ENCODE peak calls at places on chromosome 2, in nine cellular contexts. One of them, this sample, is unnamed.

GRCh38 chr2:43179947-43180346 is 46.5 kb downstream of the ZFP36L2 start:
- DNase-seq in A549: no peak
- DNase-seq in body of pancreas: no peak
- DNase-seq in IMR-90: no peak
- DNase-seq in ovary: no peak
- DNase-seq in heart left ventricle: no peak
- DNase-seq in sigmoid colon: no peak
- DNase-seq in testis: no peak
- DNase-seq in H1: no peak
- DNase-seq in this sample: no peak

GRCh38 chr2:134163336-134163735 is 90.5 kb upstream of the MGAT5 start:
- DNase-seq in A549: no peak
- DNase-seq in body of pancreas: no peak
- DNase-seq in IMR-90: no peak
- DNase-seq in ovary: no peak
- DNase-seq in heart left ventricle: no peak
- DNase-seq in sigmoid colon: no peak
- DNase-seq in testis: no peak
- DNase-seq in H1: no peak
- DNase-seq in this sample: no peak

GRCh38 chr2:3079959-3080948 is 297.4 kb downstream of the EIPR1 start:
- DNase-seq in A549: no peak
- DNase-seq in body of pancreas: no peak
- DNase-seq in IMR-90: no peak
- DNase-seq in ovary: no peak
- DNase-seq in heart left ventricle: no peak
- DNase-seq in sigmoid colon: no peak
- DNase-seq in testis: no peak
- DNase-seq in H1: no peak
- DNase-seq in this sample: no peak

GRCh38 chr2:157789933-157790511 is 86.1 kb downstream of the ACVR1 start:
- DNase-seq in A549: no peak
- DNase-seq in body of pancreas: peak
- DNase-seq in IMR-90: no peak
- DNase-seq in ovary: no peak
- DNase-seq in heart left ventricle: peak
- DNase-seq in sigmoid colon: peak
- DNase-seq in testis: no peak
- DNase-seq in H1: no peak
- DNase-seq in this sample: no peak

GRCh38 chr2:144094408-144095151 is 425.3 kb downstream of the ZEB2 start:
- DNase-seq in A549: no peak
- DNase-seq in body of pancreas: no peak
- DNase-seq in IMR-90: no peak
- DNase-seq in ovary: no peak
- DNase-seq in heart left ventricle: no peak
- DNase-seq in sigmoid colon: no peak
- DNase-seq in testis: no peak
- DNase-seq in H1: no peak
- DNase-seq in this sample: no peak

GRCh38 chr2:10410001-10410671 is 38.0 kb downstream of the ODC1 start:
- DNase-seq in A549: no peak
- DNase-seq in body of pancreas: no peak
- DNase-seq in IMR-90: no peak
- DNase-seq in ovary: no peak
- DNase-seq in heart left ventricle: no peak
- DNase-seq in sigmoid colon: no peak
- DNase-seq in testis: no peak
- DNase-seq in H1: no peak
- DNase-seq in this sample: no peak

GRCh38 chr2:219765236-219765635 is 137.8 kb downstream of the SLC4A3 start:
- DNase-seq in A549: no peak
- DNase-seq in body of pancreas: no peak
- DNase-seq in IMR-90: no peak
- DNase-seq in ovary: no peak
- DNase-seq in heart left ventricle: no peak
- DNase-seq in sigmoid colon: no peak
- DNase-seq in testis: no peak
- DNase-seq in H1: no peak
- DNase-seq in this sample: no peak

GRCh38 chr2:30679416-30680088 is 127.7 kb downstream of the CAPN13 start:
- DNase-seq in A549: no peak
- DNase-seq in body of pancreas: no peak
- DNase-seq in IMR-90: peak
- DNase-seq in ovary: no peak
- DNase-seq in heart left ventricle: no peak
- DNase-seq in sigmoid colon: peak
- DNase-seq in testis: no peak
- DNase-seq in H1: peak
- DNase-seq in this sample: no peak

GRCh38 chr2:36373149-36373880 is 17.7 kb downstream of the CRIM1 start:
- DNase-seq in A549: no peak
- DNase-seq in body of pancreas: no peak
- DNase-seq in IMR-90: peak
- DNase-seq in ovary: no peak
- DNase-seq in heart left ventricle: no peak
- DNase-seq in sigmoid colon: no peak
- DNase-seq in testis: no peak
- DNase-seq in H1: no peak
- DNase-seq in this sample: no peak

GRCh38 chr2:22801071-22801470 is 583.9 kb upstream of the KLHL29 start:
- DNase-seq in A549: no peak
- DNase-seq in body of pancreas: no peak
- DNase-seq in IMR-90: no peak
- DNase-seq in ovary: no peak
- DNase-seq in heart left ventricle: no peak
- DNase-seq in sigmoid colon: no peak
- DNase-seq in testis: no peak
- DNase-seq in H1: no peak
- DNase-seq in this sample: no peak

GRCh38 chr2:239581352-239581901 is 180.6 kb upstream of the HDAC4 start:
- DNase-seq in A549: no peak
- DNase-seq in body of pancreas: no peak
- DNase-seq in IMR-90: no peak
- DNase-seq in ovary: peak
- DNase-seq in heart left ventricle: no peak
- DNase-seq in sigmoid colon: peak
- DNase-seq in testis: no peak
- DNase-seq in H1: no peak
- DNase-seq in this sample: no peak

GRCh38 chr2:16717477-16717876 is 51.8 kb upstream of the CYRIA start:
- DNase-seq in A549: no peak
- DNase-seq in body of pancreas: no peak
- DNase-seq in IMR-90: no peak
- DNase-seq in ovary: no peak
- DNase-seq in heart left ventricle: no peak
- DNase-seq in sigmoid colon: no peak
- DNase-seq in testis: no peak
- DNase-seq in H1: no peak
- DNase-seq in this sample: no peak

GRCh38 chr2:75465317-75465998 is 95.3 kb downstream of the EVA1A start:
- DNase-seq in A549: no peak
- DNase-seq in body of pancreas: no peak
- DNase-seq in IMR-90: peak
- DNase-seq in ovary: no peak
- DNase-seq in heart left ventricle: no peak
- DNase-seq in sigmoid colon: no peak
- DNase-seq in testis: peak
- DNase-seq in H1: no peak
- DNase-seq in this sample: no peak

GRCh38 chr2:160207271-160207670 is 7.2 kb upstream of the ITGB6 start:
- DNase-seq in A549: no peak
- DNase-seq in body of pancreas: no peak
- DNase-seq in IMR-90: no peak
- DNase-seq in ovary: no peak
- DNase-seq in heart left ventricle: no peak
- DNase-seq in sigmoid colon: no peak
- DNase-seq in testis: no peak
- DNase-seq in H1: no peak
- DNase-seq in this sample: no peak

GRCh38 chr2:76546207-76546606 is 835.5 kb upstream of the GCFC2 start:
- DNase-seq in A549: no peak
- DNase-seq in body of pancreas: no peak
- DNase-seq in IMR-90: no peak
- DNase-seq in ovary: no peak
- DNase-seq in heart left ventricle: no peak
- DNase-seq in sigmoid colon: no peak
- DNase-seq in testis: no peak
- DNase-seq in H1: no peak
- DNase-seq in this sample: no peak

DNA sequence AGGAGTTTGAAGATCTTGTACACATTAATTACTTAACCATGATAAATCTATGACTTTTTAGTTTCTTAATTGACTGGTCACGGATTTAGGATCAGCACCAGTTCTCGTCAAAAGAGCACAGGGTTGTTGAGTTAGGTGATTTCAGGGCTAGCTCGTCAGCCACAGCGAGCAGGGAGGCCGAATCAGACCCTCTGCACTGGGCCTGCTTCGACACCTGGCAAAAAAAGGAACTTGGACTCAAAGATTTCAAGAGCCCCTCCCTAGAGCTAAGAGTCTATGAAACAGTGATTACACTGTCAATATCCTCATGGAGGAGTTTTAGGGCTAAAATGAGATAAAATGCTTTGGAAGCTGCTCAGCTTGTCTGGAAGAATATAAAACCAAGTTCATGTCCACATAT is 4.6 kb upstream of the SERTAD2 start:
- DNase-seq in A549: no peak
- DNase-seq in body of pancreas: no peak
- DNase-seq in IMR-90: no peak
- DNase-seq in ovary: no peak
- DNase-seq in heart left ventricle: no peak
- DNase-seq in sigmoid colon: no peak
- DNase-seq in testis: no peak
- DNase-seq in H1: no peak
- DNase-seq in this sample: no peak
- TF ChIP-seq POLR2A in A549: no peak
- TF ChIP-seq POLR2A in body of pancreas: no peak
- TF ChIP-seq POLR2A in IMR-90: no peak
- TF ChIP-seq POLR2A in ovary: no peak
- TF ChIP-seq POLR2A in heart left ventricle: no peak
- TF ChIP-seq POLR2A in sigmoid colon: no peak
- TF ChIP-seq POLR2A in testis: no peak
- TF ChIP-seq POLR2A in H1: no peak
- TF ChIP-seq POLR2A in this sample: no peak

GRCh38 chr2:68971591-68972231 is 2.7 kb upstream of the GKN1 start:
- DNase-seq in A549: peak
- DNase-seq in body of pancreas: no peak
- DNase-seq in IMR-90: peak
- DNase-seq in ovary: no peak
- DNase-seq in heart left ventricle: no peak
- DNase-seq in sigmoid colon: no peak
- DNase-seq in testis: no peak
- DNase-seq in H1: no peak
- DNase-seq in this sample: no peak

GRCh38 chr2:68974946-68975665 is 670 bp downstream of the GKN1 start:
- DNase-seq in A549: no peak
- DNase-seq in body of pancreas: no peak
- DNase-seq in IMR-90: no peak
- DNase-seq in ovary: no peak
- DNase-seq in heart left ventricle: no peak
- DNase-seq in sigmoid colon: no peak
- DNase-seq in testis: no peak
- DNase-seq in H1: no peak
- DNase-seq in this sample: no peak

GRCh38 chr2:68975844-68976243 is 1.4 kb downstream of the GKN1 start:
- DNase-seq in A549: no peak
- DNase-seq in body of pancreas: no peak
- DNase-seq in IMR-90: no peak
- DNase-seq in ovary: no peak
- DNase-seq in heart left ventricle: no peak
- DNase-seq in sigmoid colon: no peak
- DNase-seq in testis: no peak
- DNase-seq in H1: no peak
- DNase-seq in this sample: no peak

GRCh38 chr2:68974251-68974650 is at the start of gene GKN1:
- DNase-seq in A549: no peak
- DNase-seq in body of pancreas: no peak
- DNase-seq in IMR-90: peak
- DNase-seq in ovary: no peak
- DNase-seq in heart left ventricle: no peak
- DNase-seq in sigmoid colon: no peak
- DNase-seq in testis: no peak
- DNase-seq in H1: no peak
- DNase-seq in this sample: no peak

GRCh38 chr2:68970566-68970965 is 3.9 kb upstream of the GKN1 start:
- DNase-seq in A549: no peak
- DNase-seq in body of pancreas: no peak
- DNase-seq in IMR-90: no peak
- DNase-seq in ovary: no peak
- DNase-seq in heart left ventricle: no peak
- DNase-seq in sigmoid colon: no peak
- DNase-seq in testis: no peak
- DNase-seq in H1: no peak
- DNase-seq in this sample: no peak
- TF ChIP-seq POLR2A in A549: no peak
- TF ChIP-seq POLR2A in body of pancreas: no peak
- TF ChIP-seq POLR2A in IMR-90: no peak
- TF ChIP-seq POLR2A in ovary: no peak
- TF ChIP-seq POLR2A in heart left ventricle: no peak
- TF ChIP-seq POLR2A in sigmoid colon: no peak
- TF ChIP-seq POLR2A in testis: no peak
- TF ChIP-seq POLR2A in H1: no peak
- TF ChIP-seq POLR2A in this sample: no peak

GRCh38 chr2:120502357-120502756 is 156.4 kb downstream of the INHBB start:
- DNase-seq in A549: no peak
- DNase-seq in body of pancreas: no peak
- DNase-seq in IMR-90: no peak
- DNase-seq in ovary: no peak
- DNase-seq in heart left ventricle: no peak
- DNase-seq in sigmoid colon: no peak
- DNase-seq in testis: no peak
- DNase-seq in H1: no peak
- DNase-seq in this sample: no peak
- TF ChIP-seq POLR2A in A549: no peak
- TF ChIP-seq POLR2A in body of pancreas: no peak
- TF ChIP-seq POLR2A in IMR-90: no peak
- TF ChIP-seq POLR2A in ovary: no peak
- TF ChIP-seq POLR2A in heart left ventricle: no peak
- TF ChIP-seq POLR2A in sigmoid colon: no peak
- TF ChIP-seq POLR2A in testis: no peak
- TF ChIP-seq POLR2A in H1: no peak
- TF ChIP-seq POLR2A in this sample: no peak

DNA sequence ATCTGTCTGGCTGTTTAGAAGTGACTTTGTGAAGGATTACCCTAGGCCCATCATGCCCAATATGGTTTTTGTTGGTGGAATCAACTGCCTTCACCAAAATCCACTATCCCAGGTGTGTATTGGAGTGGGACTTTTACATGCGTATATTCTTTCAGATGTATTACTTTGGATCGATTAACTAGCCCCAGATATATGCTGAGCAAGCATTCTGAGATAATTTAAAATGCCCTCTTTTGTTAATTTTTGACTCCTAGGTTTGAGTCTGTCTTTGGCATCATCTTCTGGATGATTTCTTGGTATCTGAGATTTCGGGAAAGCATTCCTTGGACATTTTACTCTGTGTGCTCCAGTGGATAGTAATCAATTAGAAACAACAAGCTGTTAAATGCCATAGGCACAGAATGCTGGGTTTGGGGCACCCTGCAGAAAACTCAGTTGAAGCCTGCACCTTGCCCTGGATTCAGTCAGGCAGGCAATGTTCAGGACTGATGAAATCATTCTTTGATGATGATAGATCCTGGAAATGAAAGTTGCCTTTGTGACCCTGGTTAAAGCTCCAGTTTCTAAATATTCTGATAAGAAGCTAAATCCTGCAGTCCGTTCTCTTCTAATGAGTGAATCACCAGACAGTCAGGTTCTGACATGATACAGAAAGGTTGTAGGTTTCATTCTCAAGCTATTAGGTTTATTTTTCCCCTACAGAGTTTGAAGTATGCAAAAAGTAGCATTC is 1.1 kb downstream of the UGT1A1 start:
- DNase-seq in A549: no peak
- DNase-seq in body of pancreas: no peak
- DNase-seq in IMR-90: peak
- DNase-seq in ovary: no peak
- DNase-seq in heart left ventricle: no peak
- DNase-seq in sigmoid colon: no peak
- DNase-seq in testis: no peak
- DNase-seq in H1: no peak
- DNase-seq in this sample: no peak
- TF ChIP-seq POLR2A in A549: no peak
- TF ChIP-seq POLR2A in body of pancreas: no peak
- TF ChIP-seq POLR2A in IMR-90: no peak
- TF ChIP-seq POLR2A in ovary: no peak
- TF ChIP-seq POLR2A in heart left ventricle: no peak
- TF ChIP-seq POLR2A in sigmoid colon: no peak
- TF ChIP-seq POLR2A in testis: no peak
- TF ChIP-seq POLR2A in H1: no peak
- TF ChIP-seq POLR2A in this sample: no peak